ENCODE peak calls at places on chromosomes 5 and 9, in six cellular contexts. I is endothelial cell of umbilical vein, V is breast epithelium, N is esophagus muscularis mucosa, Q is stomach, Z is Peyer's patch. H is an unnamed sample. For H3K4me1 and H3K36me3, the result is how much of the 10 kb centered on the place peaks cover.

GRCh38 chr9:28158451-28158850 is 585.2 kb upstream of the C9orf72 start:
- DNase-seq in I (no peak), N (no peak), Z (no peak), V (no peak), Q (no peak), H (no peak)

GRCh38 chr9:109914280-109915027 is 134.5 kb downstream of the PALM2AKAP2 start:
- DNase-seq in I (no peak), N (no peak), V (no peak), Z (peak), Q (no peak), H (no peak)

GRCh38 chr9:70085241-70085640 is 41.6 kb downstream of the MAMDC2 start:
- DNase-seq in V (no peak), Z (no peak), Q (no peak), N (no peak), I (peak), H (no peak)

GRCh38 chr5:41843456-41844112 is 26.6 kb downstream of the OXCT1 start:
- DNase-seq in Q (no peak), Z (peak), I (peak), V (no peak), N (no peak), H (no peak)

GRCh38 chr5:107072440-107072839 is 598.3 kb downstream of the EFNA5 start:
- DNase-seq in Q (no peak), I (no peak), N (no peak), Z (no peak), V (no peak), H (no peak)

GRCh38 chr9:107288701-107289100 is 5.6 kb downstream of the RAD23B start:
- DNase-seq in V (no peak), N (no peak), Q (no peak), I (no peak), Z (no peak), H (no peak)

GRCh38 chr5:172939045-172939444 is 20.2 kb upstream of the RPL26L1 start:
- DNase-seq in Q (no peak), Z (no peak), V (no peak), N (no peak), I (no peak), H (no peak)

GRCh38 chr5:67549947-67550346 is 353.3 kb upstream of the CD180 start:
- DNase-seq in Q (no peak), Z (no peak), I (no peak), V (no peak), N (no peak), H (no peak)

GRCh38 chr5:138544171-138545134 is 1.4 kb upstream of the ETF1 start:
- DNase-seq in N (no peak), V (no peak), I (peak), Z (no peak), Q (no peak), H (no peak)

GRCh38 chr9:13127164-13127563 is 152.3 kb downstream of the MPDZ start:
- DNase-seq in N (no peak), Z (no peak), V (no peak), Q (no peak), I (no peak), H (no peak)

GRCh38 chr9:75855509-75855908 is 35.0 kb upstream of the PCSK5 start:
- DNase-seq in Z (no peak), I (peak), V (no peak), N (peak), Q (no peak), H (no peak)

GRCh38 chr5:137497396-137498290 is 1.5 kb downstream of the SPOCK1 start:
- DNase-seq in I (peak), N (peak), Q (no peak), V (no peak), Z (no peak), H (no peak)

GRCh38 chr5:71810456-71811181 is 91.5 kb downstream of the CARTPT start:
- DNase-seq in Z (no peak), Q (no peak), I (no peak), N (no peak), V (no peak), H (no peak)

GRCh38 chr5:53917095-53917494 is 356.7 kb downstream of the NDUFS4 start:
- DNase-seq in Z (no peak), Q (no peak), N (no peak), I (no peak), V (no peak), H (no peak)

GRCh38 chr5:128649183-128649582 is 111.1 kb upstream of the FBN2 start:
- DNase-seq in Q (no peak), N (no peak), I (peak), V (no peak), Z (no peak), H (no peak)

GRCh38 chr9:91196103-91196761 is 165.5 kb downstream of the AUH start:
- DNase-seq in V (no peak), N (no peak), Z (no peak), I (no peak), Q (no peak), H (peak)

GRCh38 chr5:176415240-176416122 is 858 bp downstream of the CLTB start:
- DNase-seq in N (no peak), V (peak), I (no peak), Z (no peak), Q (peak), H (peak)

GRCh38 chr5:100406640-100407039 is 128.5 kb upstream of the FAM174A start:
- DNase-seq in Z (no peak), I (no peak), V (no peak), Q (no peak), N (no peak), H (no peak)

GRCh38 chr9:133844876-133845658 is 106.9 kb upstream of the SARDH start:
- DNase-seq in Q (peak), I (peak), N (no peak), V (no peak), Z (peak), H (peak)

GRCh38 chr5:123705741-123706140 is 193.8 kb downstream of the CSNK1G3 start:
- DNase-seq in Z (no peak), N (no peak), I (no peak), V (no peak), Q (no peak), H (no peak)

GRCh38 chr9:20255052-20255451 is 367.2 kb downstream of the MLLT3 start:
- DNase-seq in I (no peak), V (no peak), Z (no peak), Q (no peak), N (no peak), H (no peak)

GRCh38 chr5:79503794-79504495 is 10.0 kb downstream of the HOMER1 start:
- DNase-seq in N (no peak), Q (no peak), I (no peak), Z (no peak), V (no peak), H (no peak)

GRCh38 chr5:179237770-179238627 is 107.3 kb downstream of the ADAMTS2 start:
- DNase-seq in N (no peak), V (peak), Q (no peak), Z (peak), I (no peak), H (no peak)

GRCh38 chr9:134267305-134268265 is 58.7 kb upstream of the RXRA start:
- DNase-seq in V (no peak), Q (no peak), N (no peak), I (no peak), Z (no peak), H (no peak)

GRCh38 chr9:104748359-104749031 is 1.0 kb downstream of the NIPSNAP3A start:
- DNase-seq in Q (no peak), Z (no peak), N (no peak), I (peak), V (no peak), H (no peak)

GRCh38 chr5:155480731-155481131 is 467.2 kb downstream of the KIF4B start:
- DNase-seq in N (peak), Z (no peak), V (no peak), Q (no peak), I (no peak), H (no peak)

GRCh38 chr9:34332370-34332964 is 3.1 kb downstream of the NUDT2 start:
- DNase-seq in V (no peak), I (peak), N (no peak), Z (no peak), Q (no peak), H (no peak)

GRCh38 chr5:73135429-73136276 is 15.3 kb downstream of the TMEM171 start:
- DNase-seq in Q (no peak), I (peak), N (no peak), Z (no peak), V (no peak), H (no peak)

GRCh38 chr5:158051036-158051435 is 192.1 kb upstream of the CLINT1 start:
- DNase-seq in N (no peak), Q (no peak), I (no peak), V (no peak), Z (no peak), H (no peak)

GRCh38 chr9:70480405-70480980 is 66.0 kb upstream of the KLF9 start:
- DNase-seq in V (peak), I (peak), N (peak), Q (peak), Z (peak), H (peak)

GRCh38 chr5:161105563-161105962 is 253.6 kb upstream of the ATP10B start:
- DNase-seq in I (no peak), Z (no peak), Q (no peak), N (no peak), V (no peak), H (no peak)

DNA sequence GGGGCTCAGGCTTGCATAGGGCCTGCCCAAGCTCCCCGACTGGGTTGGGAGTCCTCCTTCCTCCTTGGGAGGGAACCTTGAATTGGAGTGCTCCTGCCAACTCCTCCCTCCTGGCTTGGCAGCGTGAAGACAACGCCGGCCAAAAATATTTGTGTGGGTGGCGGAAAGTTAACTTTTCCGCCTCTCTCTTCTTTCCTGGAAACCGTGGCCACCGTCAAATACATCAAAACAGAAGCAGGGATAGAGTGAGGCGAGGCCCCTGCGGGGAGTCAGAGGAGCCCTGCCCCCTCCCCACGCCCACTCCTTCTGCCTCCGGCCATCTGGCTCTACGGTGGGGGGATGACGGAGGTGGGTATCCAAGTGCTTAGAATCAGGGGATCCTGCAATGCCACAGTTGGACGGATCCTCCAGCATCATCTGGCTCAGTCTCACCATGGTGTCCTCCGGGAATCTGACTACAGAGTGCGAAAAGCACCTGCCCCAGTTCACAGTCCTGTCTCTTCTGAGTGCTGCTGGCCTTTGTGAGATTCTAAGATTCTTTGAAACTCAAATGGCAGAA is 25.2 kb upstream of the SYNPO start:
- DNase-seq in I (peak), Q (peak), V (no peak), N (no peak), Z (no peak), H (peak)
- H3K4me1 ChIP-seq in I (under half), Q (half or more), V (under half), N (half or more), Z (under half), H (half or more)

DNA sequence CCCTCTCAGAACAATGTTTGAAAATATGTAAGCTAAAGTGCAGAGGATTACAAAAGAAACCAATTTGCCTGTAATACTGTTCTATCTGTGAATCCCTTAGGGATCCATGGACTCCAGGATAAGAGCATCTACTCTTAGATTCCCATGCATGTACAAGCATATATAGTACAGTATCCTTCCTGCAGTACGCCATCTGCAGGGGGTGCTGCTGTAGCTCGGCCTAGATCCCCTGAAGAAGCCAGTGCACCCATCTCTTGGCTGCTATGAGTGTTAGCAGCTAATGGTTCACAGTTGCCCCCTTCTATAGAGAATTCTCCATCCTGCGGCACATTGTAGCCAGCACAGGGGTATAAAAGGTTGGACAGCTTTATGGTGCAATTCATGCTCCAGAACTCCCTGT is 61.8 kb upstream of the SLC30A5 start:
- DNase-seq in N (peak), I (no peak), Q (no peak), Z (no peak), V (no peak), H (no peak)
- TF ChIP-seq CTCF in N (no peak), I (no peak), Q (no peak), Z (no peak), V (no peak), H (no peak)

DNA sequence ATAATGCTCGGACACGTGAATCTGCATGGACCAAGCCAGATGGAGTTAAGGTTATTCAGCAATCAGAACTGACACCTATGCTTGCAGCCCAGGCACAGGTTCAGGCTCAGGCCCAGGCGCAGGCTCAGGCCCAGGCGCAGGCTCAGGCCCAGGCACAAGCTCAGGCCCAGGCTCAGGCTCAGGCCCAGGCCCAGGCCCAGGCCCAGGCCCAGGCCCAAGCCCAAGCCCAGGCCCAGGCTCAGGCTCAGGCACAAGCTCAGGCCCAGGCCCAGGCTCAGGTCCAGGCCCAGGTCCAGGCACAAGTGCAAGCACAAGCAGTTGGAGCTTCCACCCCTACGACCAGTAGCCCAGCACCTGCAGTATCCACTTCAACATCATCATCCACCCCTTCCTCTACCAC is 11.8 kb downstream of the TCERG1 start:
- DNase-seq in I (no peak), Z (no peak), Q (no peak), N (no peak), V (no peak), H (no peak)
- H3K36me3 ChIP-seq in I (under half), Z (half or more), Q (under half), N (under half), V (under half), H (under half)

DNA sequence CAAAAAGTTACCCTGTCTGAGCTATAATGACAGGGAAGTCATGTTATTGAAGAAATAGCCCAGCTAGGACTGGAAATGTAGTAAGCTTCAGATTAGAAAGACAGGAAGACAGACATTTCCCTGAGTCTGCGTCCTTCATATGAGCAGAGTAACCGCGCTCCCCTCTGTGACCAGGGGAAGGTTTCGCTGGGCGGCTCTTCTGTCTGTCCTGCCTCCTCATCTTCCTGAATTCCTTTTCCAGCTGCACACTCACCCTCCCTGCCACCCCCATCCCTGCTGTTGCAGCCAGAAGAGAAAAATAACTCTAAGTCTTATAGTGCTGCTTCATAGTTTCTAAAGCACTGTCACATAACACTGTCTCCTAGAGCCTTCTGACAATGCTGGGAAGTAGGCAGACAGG is 8.6 kb downstream of the SPARC start:
- DNase-seq in Z (no peak), I (peak), V (no peak), N (no peak), Q (no peak), H (no peak)
- H3K4me1 ChIP-seq in Z (under half), I (half or more), V (under half), N (half or more), Q (half or more), H (under half)

GRCh38 chr9:114380988-114381387 is 6.8 kb downstream of the AKNA start:
- DNase-seq in V (no peak), Z (no peak), N (no peak), Q (no peak), I (no peak), H (no peak)

GRCh38 chr9:114378016-114378415 is 9.8 kb downstream of the AKNA start:
- DNase-seq in V (no peak), N (no peak), Z (no peak), Q (no peak), I (no peak), H (no peak)

GRCh38 chr9:114377046-114377445 is 10.7 kb downstream of the AKNA start:
- DNase-seq in N (no peak), Z (no peak), I (no peak), Q (no peak), V (no peak), H (no peak)

GRCh38 chr9:114376586-114376985 is 11.2 kb downstream of the AKNA start:
- DNase-seq in Z (no peak), I (no peak), N (no peak), V (no peak), Q (no peak), H (no peak)

DNA sequence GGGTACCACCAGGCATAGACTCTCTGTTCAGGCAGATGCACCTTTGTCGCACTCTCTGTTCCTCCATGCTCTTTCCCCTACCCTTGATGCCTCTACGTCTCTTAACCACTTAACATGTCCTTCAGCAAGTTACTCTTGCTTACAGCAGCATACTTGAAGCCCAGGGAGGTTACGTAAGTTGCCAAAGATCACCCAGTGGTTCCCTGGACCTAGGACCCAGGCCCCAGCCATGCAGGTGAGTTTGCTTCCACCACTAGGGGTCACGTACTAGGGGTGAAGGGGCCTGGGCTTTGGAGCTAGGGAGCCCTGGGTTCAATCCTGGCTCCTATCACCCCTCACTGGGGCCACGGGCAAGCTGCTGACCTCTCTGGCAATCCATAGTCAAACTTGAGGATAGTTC is 8.9 kb downstream of the AKNA start:
- DNase-seq in Z (no peak), I (no peak), N (no peak), V (no peak), Q (no peak), H (no peak)
- TF ChIP-seq CTCF in Z (no peak), I (no peak), N (no peak), V (no peak), Q (no peak), H (no peak)

GRCh38 chr5:152568101-152568500 is 163.0 kb upstream of the NMUR2 start:
- DNase-seq in I (no peak), N (no peak), V (no peak), Z (no peak), Q (no peak), H (no peak)

GRCh38 chr5:152572812-152573211 is 167.7 kb upstream of the NMUR2 start:
- DNase-seq in I (no peak), Q (no peak), Z (no peak), V (no peak), N (no peak), H (no peak)
- H3K36me3 ChIP-seq in I (under half), Q (under half), Z (under half), V (under half), N (under half), H (under half)

DNA sequence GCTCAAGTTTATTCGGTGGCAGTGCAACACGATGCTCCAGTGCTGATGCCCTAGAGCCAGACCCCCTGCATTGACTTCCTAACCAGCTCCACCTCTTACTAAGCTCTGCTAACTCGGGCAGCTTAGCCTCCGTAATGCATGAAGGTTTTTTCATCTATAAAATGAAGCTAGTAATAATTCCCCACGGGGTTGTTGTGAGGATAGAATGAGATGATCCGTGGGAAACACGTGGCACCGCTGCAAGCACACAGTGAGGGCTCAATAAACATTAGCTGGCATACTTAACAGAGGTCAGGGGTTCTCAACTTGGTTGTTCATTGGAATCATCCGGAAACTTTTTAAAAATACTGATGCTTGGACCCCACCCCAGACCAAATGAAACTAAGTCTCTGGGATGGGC is 6.8 kb downstream of the ENC1 start:
- DNase-seq in V (no peak), I (no peak), Z (no peak), Q (no peak), N (no peak), H (no peak)
- H3K4me1 ChIP-seq in V (under half), I (half or more), Z (under half), Q (half or more), N (under half), H (under half)

GRCh38 chr9:114538241-114538640 is 33.0 kb upstream of the WHRN start:
- DNase-seq in Q (peak), Z (peak), N (no peak), V (no peak), I (no peak), H (no peak)
- TF ChIP-seq CTCF in Q (no peak), Z (peak), N (no peak), V (no peak), I (no peak), H (no peak)

DNA sequence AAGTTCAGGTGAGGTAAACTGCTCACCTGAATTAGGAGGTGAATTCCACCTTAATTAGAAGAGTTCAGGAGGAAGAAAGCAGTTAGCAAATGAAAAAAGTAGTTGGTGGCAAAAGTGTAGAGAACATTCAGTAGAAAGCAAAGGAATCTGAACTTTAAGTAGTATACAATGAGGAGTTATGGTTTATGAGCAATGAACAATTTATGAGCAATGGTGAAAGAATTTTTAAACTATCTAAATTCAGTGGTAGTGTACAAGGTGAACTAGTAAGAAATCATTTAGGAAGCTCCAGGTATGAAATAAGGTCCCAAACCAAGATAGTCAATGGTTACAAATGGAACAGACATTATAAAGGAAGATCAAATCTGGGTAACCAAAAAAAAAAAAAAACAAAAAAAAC is 3.1 kb downstream of the CETN3 start:
- DNase-seq in N (no peak), Z (no peak), V (no peak), I (no peak), Q (no peak), H (no peak)
- H3K36me3 ChIP-seq in N (under half), Z (under half), V (under half), I (under half), Q (under half), H (under half)